ENCODE peak calls at places on chromosome 17, in seven cellular contexts. O is AG04450, K is heart right ventricle, J is caudate nucleus, X is ascending aorta, I is right lobe of liver, F is A549. G is an unnamed sample.
A peak's percentile ranks its signal among the peaks of the same experiment; 100 is the strongest.

GRCh38 chr17:15171433-15172047 is 93.6 kb downstream of the PMP22 start:
- DNase-seq in F (peak; percentile 75), X (peak; percentile 16), J (peak; percentile 33), I (peak; percentile 61), K (peak; percentile 64), O (peak; percentile 55), G (peak; percentile 50)

GRCh38 chr17:68981288-68981687 is 26.1 kb upstream of the ABCA8 start:
- DNase-seq in O (peak; percentile 3), X (peak; percentile 13), I (peak; percentile 55), F (no peak), K (no peak), J (no peak), G (no peak)

GRCh38 chr17:381941-382643 is 29.5 kb upstream of the RPH3AL start:
- DNase-seq in O (no peak), K (no peak), X (no peak), J (no peak), F (no peak), I (no peak), G (no peak)

GRCh38 chr17:64200080-64201042 is 62.7 kb downstream of the TEX2 start:
- DNase-seq in O (no peak), F (no peak), K (no peak), X (no peak), J (no peak), I (no peak), G (no peak)

GRCh38 chr17:64156670-64157069 is 26.7 kb upstream of the ERN1 start:
- DNase-seq in K (peak; percentile 34), J (no peak), I (peak; percentile 70), X (no peak), O (no peak), F (no peak), G (no peak)

GRCh38 chr17:59154335-59154720 is 658 bp downstream of the SKA2 start:
- DNase-seq in O (no peak), I (no peak), K (peak; percentile 15), X (no peak), F (peak; percentile 62), J (peak; percentile 70), G (no peak)

GRCh38 chr17:73498854-73499597 is 145.2 kb downstream of the SDK2 start:
- DNase-seq in O (no peak), K (no peak), X (no peak), I (no peak), F (no peak), J (no peak), G (no peak)

GRCh38 chr17:48375356-48375755 is 54.7 kb downstream of the SKAP1 start:
- DNase-seq in K (no peak), J (no peak), X (no peak), I (no peak), O (peak; percentile 1), F (no peak), G (no peak)

GRCh38 chr17:46011711-46012505 is 12.9 kb downstream of the STH start:
- DNase-seq in X (no peak), F (no peak), K (no peak), I (no peak), J (no peak), O (no peak), G (no peak)

GRCh38 chr17:16491703-16492612 is at the start of gene LRRC75A:
- DNase-seq in O (no peak), I (peak; percentile 58), K (peak; percentile 55), J (peak; percentile 23), X (no peak), F (no peak), G (no peak)

GRCh38 chr17:45814622-45815606 is 29.8 kb upstream of the SPPL2C start:
- DNase-seq in F (no peak), X (no peak), O (no peak), K (peak; percentile 34), I (no peak), J (peak; percentile 63), G (no peak)

GRCh38 chr17:17745476-17746455 is 64.5 kb downstream of the RAI1 start:
- DNase-seq in X (no peak), K (no peak), J (no peak), O (no peak), F (no peak), I (no peak), G (no peak)

GRCh38 chr17:29615492-29616299 is 7.0 kb downstream of the CORO6 start:
- DNase-seq in F (peak; percentile 73), K (peak; percentile 86), J (peak; percentile 84), O (no peak), I (peak; percentile 85), X (peak; percentile 63), G (no peak)

GRCh38 chr17:16987830-16988601 is 16.1 kb upstream of the TNFRSF13B start:
- DNase-seq in I (no peak), F (peak; percentile 59), J (peak; percentile 33), O (peak; percentile 27), X (peak; percentile 54), K (peak; percentile 63), G (no peak)

GRCh38 chr17:30586818-30587595 is 109.8 kb downstream of the GOSR1 start:
- DNase-seq in F (peak; percentile 34), J (no peak), O (no peak), K (no peak), I (no peak), X (no peak), G (no peak)

GRCh38 chr17:67216544-67217320 is 28.3 kb downstream of the HELZ start:
- DNase-seq in F (no peak), I (no peak), X (no peak), J (no peak), O (no peak), K (no peak), G (no peak)

GRCh38 chr17:412211-413015 is 59.8 kb upstream of the RPH3AL start:
- DNase-seq in J (peak; percentile 5), K (no peak), I (no peak), X (no peak), O (peak; percentile 46), F (peak; percentile 70), G (no peak)

GRCh38 chr17:45857977-45858708 is 13.5 kb downstream of the SPPL2C start:
- DNase-seq in J (no peak), K (no peak), O (no peak), X (no peak), I (no peak), F (no peak), G (peak; percentile 31)

GRCh38 chr17:75649687-75650086 is 16.5 kb downstream of the SMIM5 start:
- DNase-seq in K (no peak), J (no peak), F (no peak), X (no peak), O (no peak), I (no peak), G (no peak)
- H3K27ac ChIP-seq in K (no peak overlapping the region), J (peak overlapping the region; percentile 60), F (no peak overlapping the region), X (no peak overlapping the region), O (no peak overlapping the region), I (no peak overlapping the region), G (no peak overlapping the region)

DNA sequence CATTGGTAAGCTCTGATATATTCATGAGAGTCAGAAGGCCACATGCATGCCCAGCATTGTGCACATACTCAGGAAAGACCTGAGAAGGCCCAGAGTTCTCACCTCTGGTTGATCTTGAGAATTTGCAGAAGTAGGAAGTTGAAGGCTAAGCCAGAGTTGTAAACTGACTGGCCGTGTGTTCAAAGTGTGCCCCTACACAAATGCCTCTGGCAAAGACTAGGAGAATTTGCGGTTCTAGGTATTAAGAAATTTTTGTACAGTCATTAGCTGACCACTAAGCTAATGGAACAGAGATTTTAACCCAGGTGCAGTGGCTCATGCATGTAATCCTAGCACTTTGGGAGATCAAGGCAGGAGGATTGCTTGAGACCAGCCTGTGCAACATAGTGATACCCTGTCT is 25.0 kb downstream of the FBXL20 start:
- DNase-seq in O (no peak), I (no peak), F (no peak), X (no peak), K (no peak), J (no peak), G (no peak)
- H3K27ac ChIP-seq in O (no peak overlapping the region), I (no peak overlapping the region), F (no peak overlapping the region), X (no peak overlapping the region), K (no peak overlapping the region), J (no peak overlapping the region), G (no peak overlapping the region)

DNA sequence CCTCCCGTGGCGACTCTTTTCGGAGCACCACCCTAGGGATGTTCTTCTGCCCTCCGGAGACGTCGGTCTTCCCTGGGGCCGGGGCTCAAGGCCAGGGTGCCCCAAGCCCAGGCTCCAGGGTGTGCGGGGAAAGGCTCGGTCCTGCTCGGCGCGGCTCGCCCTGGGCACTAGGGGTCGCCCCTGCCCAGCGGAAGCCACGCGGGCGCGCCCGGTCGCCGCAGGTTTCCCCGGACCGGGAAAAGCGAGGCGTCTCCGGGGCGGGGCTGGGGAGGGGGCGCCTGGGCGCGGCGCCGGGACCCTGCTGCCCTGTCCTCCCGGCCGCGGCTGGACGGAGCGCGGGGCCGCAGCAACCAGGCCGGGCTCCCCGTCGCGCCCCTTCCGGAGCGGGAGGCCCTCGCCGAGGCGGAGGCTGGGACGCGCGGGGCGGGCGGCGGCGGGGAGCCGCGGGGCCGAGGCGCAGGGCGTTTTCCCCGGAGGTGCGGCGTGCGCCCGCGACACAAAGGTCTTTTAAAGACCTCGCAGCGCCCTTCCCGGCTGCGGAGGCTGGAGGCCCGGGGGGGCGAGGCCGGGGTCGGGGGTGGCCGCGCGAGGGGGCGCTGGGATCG is 76.4 kb downstream of the MRC2 start:
- DNase-seq in O (no peak), K (peak; percentile 79), J (peak; percentile 69), I (peak; percentile 76), F (peak; percentile 74), X (no peak), G (no peak)
- H3K27ac ChIP-seq in O (no peak overlapping the region), K (peak overlapping the region; percentile 85), J (peak overlapping the region; percentile 44), I (no peak overlapping the region), F (peak overlapping the region; percentile 97), X (peak overlapping the region; percentile 35), G (no peak overlapping the region)

GRCh38 chr17:43352579-43352978 is 46.2 kb upstream of the ARL4D start:
- DNase-seq in J (no peak), I (no peak), O (no peak), X (no peak), K (no peak), F (no peak), G (no peak)
- H3K27ac ChIP-seq in J (no peak overlapping the region), I (no peak overlapping the region), O (no peak overlapping the region), X (no peak overlapping the region), K (no peak overlapping the region), F (no peak overlapping the region), G (no peak overlapping the region)

GRCh38 chr17:80393491-80393890 is 21.5 kb upstream of the ENDOV start:
- DNase-seq in O (no peak), J (no peak), F (no peak), K (no peak), X (no peak), I (no peak), G (no peak)
- H3K27ac ChIP-seq in O (no peak overlapping the region), J (no peak overlapping the region), F (no peak overlapping the region), K (no peak overlapping the region), X (no peak overlapping the region), I (no peak overlapping the region), G (no peak overlapping the region)

G was measured in iPS DF 6.9.